ENCODE peak calls at places on chromosomes 3 and 15, in five cellular contexts. One of them, this sample, is unnamed.

GRCh38 chr3:99872633-99873254 is 55.1 kb downstream of the CMSS1 start:
- DNase-seq in fibroblast of the aortic adventitia: peak; percentile 56
- DNase-seq in stimulated activated CD8-positive, alpha-beta memory T cell treated with anti-CD3 and anti-CD28 coated beads, Interleukin-15, amount 100 ng/mL, for 4 hours: no peak
- DNase-seq in left kidney: no peak
- DNase-seq in midbrain: no peak
- DNase-seq in this sample: no peak

GRCh38 chr3:143222505-143222904 is 102.9 kb downstream of the CHST2 start:
- DNase-seq in fibroblast of the aortic adventitia: peak; percentile 15
- DNase-seq in stimulated activated CD8-positive, alpha-beta memory T cell treated with anti-CD3 and anti-CD28 coated beads, Interleukin-15, amount 100 ng/mL, for 4 hours: no peak
- DNase-seq in left kidney: no peak
- DNase-seq in midbrain: no peak
- DNase-seq in this sample: no peak

GRCh38 chr15:57436166-57436565 is 59.9 kb downstream of the CGNL1 start:
- DNase-seq in fibroblast of the aortic adventitia: peak; percentile 29
- DNase-seq in stimulated activated CD8-positive, alpha-beta memory T cell treated with anti-CD3 and anti-CD28 coated beads, Interleukin-15, amount 100 ng/mL, for 4 hours: no peak
- DNase-seq in left kidney: no peak
- DNase-seq in midbrain: no peak
- DNase-seq in this sample: peak; percentile 55

GRCh38 chr15:40909662-40910625 is 15.7 kb downstream of the VPS18 start:
- DNase-seq in fibroblast of the aortic adventitia: peak; percentile 27
- DNase-seq in stimulated activated CD8-positive, alpha-beta memory T cell treated with anti-CD3 and anti-CD28 coated beads, Interleukin-15, amount 100 ng/mL, for 4 hours: no peak
- DNase-seq in left kidney: peak; percentile 70
- DNase-seq in midbrain: no peak
- DNase-seq in this sample: no peak

GRCh38 chr15:64334530-64334929 is 21.4 kb downstream of the CSNK1G1 start:
- DNase-seq in fibroblast of the aortic adventitia: no peak
- DNase-seq in stimulated activated CD8-positive, alpha-beta memory T cell treated with anti-CD3 and anti-CD28 coated beads, Interleukin-15, amount 100 ng/mL, for 4 hours: no peak
- DNase-seq in left kidney: no peak
- DNase-seq in midbrain: no peak
- DNase-seq in this sample: peak; percentile 64

GRCh38 chr3:49625971-49626640 is 48.0 kb upstream of the APEH start:
- DNase-seq in fibroblast of the aortic adventitia: no peak
- DNase-seq in stimulated activated CD8-positive, alpha-beta memory T cell treated with anti-CD3 and anti-CD28 coated beads, Interleukin-15, amount 100 ng/mL, for 4 hours: no peak
- DNase-seq in left kidney: no peak
- DNase-seq in midbrain: no peak
- DNase-seq in this sample: no peak

GRCh38 chr3:124935794-124936542 is 1.4 kb upstream of the MUC13 start:
- DNase-seq in fibroblast of the aortic adventitia: no peak
- DNase-seq in stimulated activated CD8-positive, alpha-beta memory T cell treated with anti-CD3 and anti-CD28 coated beads, Interleukin-15, amount 100 ng/mL, for 4 hours: no peak
- DNase-seq in left kidney: no peak
- DNase-seq in midbrain: no peak
- DNase-seq in this sample: no peak

GRCh38 chr15:76333309-76333708 is 3.3 kb upstream of the ISL2 start:
- DNase-seq in fibroblast of the aortic adventitia: no peak
- DNase-seq in stimulated activated CD8-positive, alpha-beta memory T cell treated with anti-CD3 and anti-CD28 coated beads, Interleukin-15, amount 100 ng/mL, for 4 hours: no peak
- DNase-seq in left kidney: no peak
- DNase-seq in midbrain: no peak
- DNase-seq in this sample: no peak

GRCh38 chr3:42602961-42603360 is 2.5 kb downstream of the NKTR start:
- DNase-seq in fibroblast of the aortic adventitia: no peak
- DNase-seq in stimulated activated CD8-positive, alpha-beta memory T cell treated with anti-CD3 and anti-CD28 coated beads, Interleukin-15, amount 100 ng/mL, for 4 hours: no peak
- DNase-seq in left kidney: no peak
- DNase-seq in midbrain: no peak
- DNase-seq in this sample: no peak

GRCh38 chr3:71299160-71299559 is 284.4 kb downstream of the FOXP1 start:
- DNase-seq in fibroblast of the aortic adventitia: no peak
- DNase-seq in stimulated activated CD8-positive, alpha-beta memory T cell treated with anti-CD3 and anti-CD28 coated beads, Interleukin-15, amount 100 ng/mL, for 4 hours: no peak
- DNase-seq in left kidney: no peak
- DNase-seq in midbrain: no peak
- DNase-seq in this sample: no peak

GRCh38 chr3:98599647-98600411 is 6.4 kb upstream of the CPOX start:
- DNase-seq in fibroblast of the aortic adventitia: no peak
- DNase-seq in stimulated activated CD8-positive, alpha-beta memory T cell treated with anti-CD3 and anti-CD28 coated beads, Interleukin-15, amount 100 ng/mL, for 4 hours: no peak
- DNase-seq in left kidney: no peak
- DNase-seq in midbrain: no peak
- DNase-seq in this sample: no peak

GRCh38 chr3:48440590-48440958 is 517 bp downstream of the TMA7 start:
- DNase-seq in fibroblast of the aortic adventitia: no peak
- DNase-seq in stimulated activated CD8-positive, alpha-beta memory T cell treated with anti-CD3 and anti-CD28 coated beads, Interleukin-15, amount 100 ng/mL, for 4 hours: no peak
- DNase-seq in left kidney: peak; percentile 50
- DNase-seq in midbrain: no peak
- DNase-seq in this sample: peak; percentile 46

GRCh38 chr3:16378920-16379319 is 113.9 kb downstream of the OXNAD1 start:
- DNase-seq in fibroblast of the aortic adventitia: peak; percentile 50
- DNase-seq in stimulated activated CD8-positive, alpha-beta memory T cell treated with anti-CD3 and anti-CD28 coated beads, Interleukin-15, amount 100 ng/mL, for 4 hours: no peak
- DNase-seq in left kidney: no peak
- DNase-seq in midbrain: no peak
- DNase-seq in this sample: no peak

GRCh38 chr15:48565560-48566482 is 79.7 kb downstream of the FBN1 start:
- DNase-seq in fibroblast of the aortic adventitia: peak; percentile 97
- DNase-seq in stimulated activated CD8-positive, alpha-beta memory T cell treated with anti-CD3 and anti-CD28 coated beads, Interleukin-15, amount 100 ng/mL, for 4 hours: no peak
- DNase-seq in left kidney: peak; percentile 25
- DNase-seq in midbrain: no peak
- DNase-seq in this sample: no peak

GRCh38 chr3:71066849-71067261 is 516.7 kb downstream of the FOXP1 start:
- DNase-seq in fibroblast of the aortic adventitia: peak; percentile 71
- DNase-seq in stimulated activated CD8-positive, alpha-beta memory T cell treated with anti-CD3 and anti-CD28 coated beads, Interleukin-15, amount 100 ng/mL, for 4 hours: no peak
- DNase-seq in left kidney: peak; percentile 31
- DNase-seq in midbrain: no peak
- DNase-seq in this sample: peak; percentile 68

GRCh38 chr3:115709931-115710330 is 86.6 kb downstream of the GAP43 start:
- DNase-seq in fibroblast of the aortic adventitia: no peak
- DNase-seq in stimulated activated CD8-positive, alpha-beta memory T cell treated with anti-CD3 and anti-CD28 coated beads, Interleukin-15, amount 100 ng/mL, for 4 hours: no peak
- DNase-seq in left kidney: no peak
- DNase-seq in midbrain: no peak
- DNase-seq in this sample: no peak

GRCh38 chr3:23837691-23838090 is 31.9 kb downstream of the UBE2E1 start:
- DNase-seq in fibroblast of the aortic adventitia: no peak
- DNase-seq in stimulated activated CD8-positive, alpha-beta memory T cell treated with anti-CD3 and anti-CD28 coated beads, Interleukin-15, amount 100 ng/mL, for 4 hours: no peak
- DNase-seq in left kidney: no peak
- DNase-seq in midbrain: no peak
- DNase-seq in this sample: no peak

GRCh38 chr3:16286161-16286560 is 21.1 kb downstream of the OXNAD1 start:
- DNase-seq in fibroblast of the aortic adventitia: no peak
- DNase-seq in stimulated activated CD8-positive, alpha-beta memory T cell treated with anti-CD3 and anti-CD28 coated beads, Interleukin-15, amount 100 ng/mL, for 4 hours: peak; percentile 66
- DNase-seq in left kidney: no peak
- DNase-seq in midbrain: no peak
- DNase-seq in this sample: no peak

GRCh38 chr3:9397911-9398714 is 698 bp downstream of the SETD5 start:
- DNase-seq in fibroblast of the aortic adventitia: peak; percentile 57
- DNase-seq in stimulated activated CD8-positive, alpha-beta memory T cell treated with anti-CD3 and anti-CD28 coated beads, Interleukin-15, amount 100 ng/mL, for 4 hours: peak; percentile 17
- DNase-seq in left kidney: peak; percentile 78
- DNase-seq in midbrain: no peak
- DNase-seq in this sample: peak; percentile 82

GRCh38 chr3:194121881-194122280 is 14.1 kb upstream of the HES1 start:
- DNase-seq in fibroblast of the aortic adventitia: peak; percentile 37
- DNase-seq in stimulated activated CD8-positive, alpha-beta memory T cell treated with anti-CD3 and anti-CD28 coated beads, Interleukin-15, amount 100 ng/mL, for 4 hours: no peak
- DNase-seq in left kidney: no peak
- DNase-seq in midbrain: no peak
- DNase-seq in this sample: no peak

GRCh38 chr3:13069495-13069894 is 3.7 kb downstream of the IQSEC1 start:
- DNase-seq in fibroblast of the aortic adventitia: no peak
- DNase-seq in stimulated activated CD8-positive, alpha-beta memory T cell treated with anti-CD3 and anti-CD28 coated beads, Interleukin-15, amount 100 ng/mL, for 4 hours: peak; percentile 26
- DNase-seq in left kidney: no peak
- DNase-seq in midbrain: no peak
- DNase-seq in this sample: peak; percentile 22

GRCh38 chr3:66037330-66037985 is 1.3 kb downstream of the MAGI1 start:
- DNase-seq in fibroblast of the aortic adventitia: peak; percentile 48
- DNase-seq in stimulated activated CD8-positive, alpha-beta memory T cell treated with anti-CD3 and anti-CD28 coated beads, Interleukin-15, amount 100 ng/mL, for 4 hours: no peak
- DNase-seq in left kidney: peak; percentile 85
- DNase-seq in midbrain: peak; percentile 28
- DNase-seq in this sample: peak; percentile 93

GRCh38 chr3:112018712-112019111 is 15.8 kb upstream of the TMPRSS7 start:
- DNase-seq in fibroblast of the aortic adventitia: no peak
- DNase-seq in stimulated activated CD8-positive, alpha-beta memory T cell treated with anti-CD3 and anti-CD28 coated beads, Interleukin-15, amount 100 ng/mL, for 4 hours: no peak
- DNase-seq in left kidney: no peak
- DNase-seq in midbrain: no peak
- DNase-seq in this sample: no peak

GRCh38 chr3:12947504-12948369 is 106.4 kb upstream of the RPL32 start:
- DNase-seq in fibroblast of the aortic adventitia: peak; percentile 68
- DNase-seq in stimulated activated CD8-positive, alpha-beta memory T cell treated with anti-CD3 and anti-CD28 coated beads, Interleukin-15, amount 100 ng/mL, for 4 hours: no peak
- DNase-seq in left kidney: peak; percentile 33
- DNase-seq in midbrain: no peak
- DNase-seq in this sample: peak; percentile 48

GRCh38 chr3:150404023-150404422 is 4.1 kb upstream of the TSC22D2 start:
- DNase-seq in fibroblast of the aortic adventitia: no peak
- DNase-seq in stimulated activated CD8-positive, alpha-beta memory T cell treated with anti-CD3 and anti-CD28 coated beads, Interleukin-15, amount 100 ng/mL, for 4 hours: no peak
- DNase-seq in left kidney: no peak
- DNase-seq in midbrain: no peak
- DNase-seq in this sample: no peak

GRCh38 chr15:60101416-60101815 is 97.3 kb downstream of the FOXB1 start:
- DNase-seq in fibroblast of the aortic adventitia: no peak
- DNase-seq in stimulated activated CD8-positive, alpha-beta memory T cell treated with anti-CD3 and anti-CD28 coated beads, Interleukin-15, amount 100 ng/mL, for 4 hours: no peak
- DNase-seq in left kidney: no peak
- DNase-seq in midbrain: no peak
- DNase-seq in this sample: no peak

GRCh38 chr3:80771085-80771484 is 990.4 kb downstream of the GBE1 start:
- DNase-seq in fibroblast of the aortic adventitia: peak; percentile 51
- DNase-seq in stimulated activated CD8-positive, alpha-beta memory T cell treated with anti-CD3 and anti-CD28 coated beads, Interleukin-15, amount 100 ng/mL, for 4 hours: no peak
- DNase-seq in left kidney: peak; percentile 17
- DNase-seq in midbrain: no peak
- DNase-seq in this sample: no peak

GRCh38 chr3:178602864-178603263 is 66.6 kb downstream of the KCNMB2 start:
- DNase-seq in fibroblast of the aortic adventitia: no peak
- DNase-seq in stimulated activated CD8-positive, alpha-beta memory T cell treated with anti-CD3 and anti-CD28 coated beads, Interleukin-15, amount 100 ng/mL, for 4 hours: no peak
- DNase-seq in left kidney: peak; percentile 41
- DNase-seq in midbrain: no peak
- DNase-seq in this sample: no peak

GRCh38 chr15:40565333-40566238 is 744 bp upstream of the CCDC32 start:
- DNase-seq in fibroblast of the aortic adventitia: no peak
- DNase-seq in stimulated activated CD8-positive, alpha-beta memory T cell treated with anti-CD3 and anti-CD28 coated beads, Interleukin-15, amount 100 ng/mL, for 4 hours: no peak
- DNase-seq in left kidney: no peak
- DNase-seq in midbrain: no peak
- DNase-seq in this sample: peak; percentile 16

GRCh38 chr15:58524247-58524646 is 92.5 kb downstream of the LIPC start:
- DNase-seq in fibroblast of the aortic adventitia: no peak
- DNase-seq in stimulated activated CD8-positive, alpha-beta memory T cell treated with anti-CD3 and anti-CD28 coated beads, Interleukin-15, amount 100 ng/mL, for 4 hours: no peak
- DNase-seq in left kidney: no peak
- DNase-seq in midbrain: no peak
- DNase-seq in this sample: no peak

GRCh38 chr3:161474139-161474538 is 22.5 kb upstream of the OTOL1 start:
- DNase-seq in fibroblast of the aortic adventitia: no peak
- DNase-seq in stimulated activated CD8-positive, alpha-beta memory T cell treated with anti-CD3 and anti-CD28 coated beads, Interleukin-15, amount 100 ng/mL, for 4 hours: no peak
- DNase-seq in left kidney: no peak
- DNase-seq in midbrain: no peak
- DNase-seq in this sample: no peak

GRCh38 chr15:75346796-75347221 is at the start of gene NEIL1:
- DNase-seq in fibroblast of the aortic adventitia: no peak
- DNase-seq in stimulated activated CD8-positive, alpha-beta memory T cell treated with anti-CD3 and anti-CD28 coated beads, Interleukin-15, amount 100 ng/mL, for 4 hours: no peak
- DNase-seq in left kidney: no peak
- DNase-seq in midbrain: no peak
- DNase-seq in this sample: peak; percentile 39

GRCh38 chr3:99579246-99579645 is 59.1 kb upstream of the COL8A1 start:
- DNase-seq in fibroblast of the aortic adventitia: peak; percentile 58
- DNase-seq in stimulated activated CD8-positive, alpha-beta memory T cell treated with anti-CD3 and anti-CD28 coated beads, Interleukin-15, amount 100 ng/mL, for 4 hours: no peak
- DNase-seq in left kidney: no peak
- DNase-seq in midbrain: no peak
- DNase-seq in this sample: peak; percentile 4

GRCh38 chr3:103794656-103795055 is 1359.8 kb downstream of the ZPLD1 start:
- DNase-seq in fibroblast of the aortic adventitia: no peak
- DNase-seq in stimulated activated CD8-positive, alpha-beta memory T cell treated with anti-CD3 and anti-CD28 coated beads, Interleukin-15, amount 100 ng/mL, for 4 hours: no peak
- DNase-seq in left kidney: peak; percentile 15
- DNase-seq in midbrain: no peak
- DNase-seq in this sample: peak; percentile 62

This sample was measured in mesendoderm.